ENCODE peak calls at places on chromosomes 12 and 14, in seven cellular contexts. One of them, this sample, is unnamed.

GRCh38 chr14:39988939-39989338 is 556.7 kb upstream of the FBXO33 start:
- DNase-seq in NCI-H345: peak; percentile 69
- DNase-seq in iPS DF 19.7: no peak
- DNase-seq in NCI-H2107: peak; percentile 60
- DNase-seq in GF-D8: no peak
- DNase-seq in stimulated activated CD8-positive, alpha-beta memory T cell treated with anti-CD3 and anti-CD28 coated beads, Interleukin-4, amount 100 ng/mL, for 4 hours: no peak
- DNase-seq in Kasumi-1: peak; percentile 71
- DNase-seq in this sample: no peak

GRCh38 chr12:104733717-104734175 is 224.3 kb downstream of the SLC41A2 start:
- DNase-seq in NCI-H345: no peak
- DNase-seq in iPS DF 19.7: no peak
- DNase-seq in NCI-H2107: no peak
- DNase-seq in GF-D8: no peak
- DNase-seq in stimulated activated CD8-positive, alpha-beta memory T cell treated with anti-CD3 and anti-CD28 coated beads, Interleukin-4, amount 100 ng/mL, for 4 hours: no peak
- DNase-seq in Kasumi-1: no peak
- DNase-seq in this sample: no peak

GRCh38 chr12:108821407-108822397 is 35.7 kb downstream of the SSH1 start:
- DNase-seq in NCI-H345: no peak
- DNase-seq in iPS DF 19.7: no peak
- DNase-seq in NCI-H2107: no peak
- DNase-seq in GF-D8: peak; percentile 30
- DNase-seq in stimulated activated CD8-positive, alpha-beta memory T cell treated with anti-CD3 and anti-CD28 coated beads, Interleukin-4, amount 100 ng/mL, for 4 hours: no peak
- DNase-seq in Kasumi-1: no peak
- DNase-seq in this sample: no peak

GRCh38 chr14:51849095-51849494 is 11.3 kb upstream of the GNG2 start:
- DNase-seq in NCI-H345: no peak
- DNase-seq in iPS DF 19.7: no peak
- DNase-seq in NCI-H2107: no peak
- DNase-seq in GF-D8: no peak
- DNase-seq in stimulated activated CD8-positive, alpha-beta memory T cell treated with anti-CD3 and anti-CD28 coated beads, Interleukin-4, amount 100 ng/mL, for 4 hours: peak; percentile 16
- DNase-seq in Kasumi-1: no peak
- DNase-seq in this sample: no peak

GRCh38 chr14:69049675-69050074 is 70.6 kb upstream of the ACTN1 start:
- DNase-seq in NCI-H345: no peak
- DNase-seq in iPS DF 19.7: no peak
- DNase-seq in NCI-H2107: no peak
- DNase-seq in GF-D8: peak; percentile 60
- DNase-seq in stimulated activated CD8-positive, alpha-beta memory T cell treated with anti-CD3 and anti-CD28 coated beads, Interleukin-4, amount 100 ng/mL, for 4 hours: no peak
- DNase-seq in Kasumi-1: peak; percentile 70
- DNase-seq in this sample: no peak

GRCh38 chr12:53210843-53211242 is 3.8 kb upstream of the ITGB7 start:
- DNase-seq in NCI-H345: no peak
- DNase-seq in iPS DF 19.7: no peak
- DNase-seq in NCI-H2107: no peak
- DNase-seq in GF-D8: no peak
- DNase-seq in stimulated activated CD8-positive, alpha-beta memory T cell treated with anti-CD3 and anti-CD28 coated beads, Interleukin-4, amount 100 ng/mL, for 4 hours: no peak
- DNase-seq in Kasumi-1: no peak
- DNase-seq in this sample: no peak

GRCh38 chr12:93802698-93803097 is 125.5 kb downstream of the CRADD start:
- DNase-seq in NCI-H345: no peak
- DNase-seq in iPS DF 19.7: no peak
- DNase-seq in NCI-H2107: no peak
- DNase-seq in GF-D8: no peak
- DNase-seq in stimulated activated CD8-positive, alpha-beta memory T cell treated with anti-CD3 and anti-CD28 coated beads, Interleukin-4, amount 100 ng/mL, for 4 hours: no peak
- DNase-seq in Kasumi-1: no peak
- DNase-seq in this sample: no peak

GRCh38 chr12:76400136-76400535 is 51.9 kb upstream of the BBS10 start:
- DNase-seq in NCI-H345: no peak
- DNase-seq in iPS DF 19.7: no peak
- DNase-seq in NCI-H2107: no peak
- DNase-seq in GF-D8: no peak
- DNase-seq in stimulated activated CD8-positive, alpha-beta memory T cell treated with anti-CD3 and anti-CD28 coated beads, Interleukin-4, amount 100 ng/mL, for 4 hours: no peak
- DNase-seq in Kasumi-1: no peak
- DNase-seq in this sample: no peak

GRCh38 chr12:56128669-56129209 is 672 bp downstream of the ESYT1 start:
- DNase-seq in NCI-H345: no peak
- DNase-seq in iPS DF 19.7: no peak
- DNase-seq in NCI-H2107: no peak
- DNase-seq in GF-D8: no peak
- DNase-seq in stimulated activated CD8-positive, alpha-beta memory T cell treated with anti-CD3 and anti-CD28 coated beads, Interleukin-4, amount 100 ng/mL, for 4 hours: no peak
- DNase-seq in Kasumi-1: peak; percentile 40
- DNase-seq in this sample: no peak

GRCh38 chr14:37594916-37595808 is at the start of the genes FOXA1 and TTC6:
- DNase-seq in NCI-H345: peak; percentile 96
- DNase-seq in iPS DF 19.7: no peak
- DNase-seq in NCI-H2107: peak; percentile 81
- DNase-seq in GF-D8: no peak
- DNase-seq in stimulated activated CD8-positive, alpha-beta memory T cell treated with anti-CD3 and anti-CD28 coated beads, Interleukin-4, amount 100 ng/mL, for 4 hours: no peak
- DNase-seq in Kasumi-1: peak; percentile 7
- DNase-seq in this sample: no peak

GRCh38 chr14:95935228-95935822 is 58.7 kb downstream of the TUNAR start:
- DNase-seq in NCI-H345: no peak
- DNase-seq in iPS DF 19.7: no peak
- DNase-seq in NCI-H2107: no peak
- DNase-seq in GF-D8: no peak
- DNase-seq in stimulated activated CD8-positive, alpha-beta memory T cell treated with anti-CD3 and anti-CD28 coated beads, Interleukin-4, amount 100 ng/mL, for 4 hours: no peak
- DNase-seq in Kasumi-1: peak; percentile 2
- DNase-seq in this sample: no peak

GRCh38 chr12:49511410-49511809 is 27.4 kb upstream of the KCNH3 start:
- DNase-seq in NCI-H345: no peak
- DNase-seq in iPS DF 19.7: no peak
- DNase-seq in NCI-H2107: no peak
- DNase-seq in GF-D8: no peak
- DNase-seq in stimulated activated CD8-positive, alpha-beta memory T cell treated with anti-CD3 and anti-CD28 coated beads, Interleukin-4, amount 100 ng/mL, for 4 hours: no peak
- DNase-seq in Kasumi-1: no peak
- DNase-seq in this sample: no peak

GRCh38 chr12:57173089-57173488 is 25.7 kb upstream of the LRP1-AS start:
- DNase-seq in NCI-H345: no peak
- DNase-seq in iPS DF 19.7: peak; percentile 7
- DNase-seq in NCI-H2107: no peak
- DNase-seq in GF-D8: no peak
- DNase-seq in stimulated activated CD8-positive, alpha-beta memory T cell treated with anti-CD3 and anti-CD28 coated beads, Interleukin-4, amount 100 ng/mL, for 4 hours: no peak
- DNase-seq in Kasumi-1: peak; percentile 18
- DNase-seq in this sample: no peak

GRCh38 chr14:52043690-52044089 is 25.2 kb downstream of the NID2 start:
- DNase-seq in NCI-H345: peak; percentile 41
- DNase-seq in iPS DF 19.7: no peak
- DNase-seq in NCI-H2107: no peak
- DNase-seq in GF-D8: no peak
- DNase-seq in stimulated activated CD8-positive, alpha-beta memory T cell treated with anti-CD3 and anti-CD28 coated beads, Interleukin-4, amount 100 ng/mL, for 4 hours: no peak
- DNase-seq in Kasumi-1: peak; percentile 13
- DNase-seq in this sample: no peak

GRCh38 chr14:101191882-101192660 is 288.5 kb upstream of the RTL1 start:
- DNase-seq in NCI-H345: no peak
- DNase-seq in iPS DF 19.7: no peak
- DNase-seq in NCI-H2107: no peak
- DNase-seq in GF-D8: no peak
- DNase-seq in stimulated activated CD8-positive, alpha-beta memory T cell treated with anti-CD3 and anti-CD28 coated beads, Interleukin-4, amount 100 ng/mL, for 4 hours: no peak
- DNase-seq in Kasumi-1: no peak
- DNase-seq in this sample: no peak

GRCh38 chr12:25689996-25690501 is 137.0 kb upstream of the LMNTD1 start:
- DNase-seq in NCI-H345: no peak
- DNase-seq in iPS DF 19.7: no peak
- DNase-seq in NCI-H2107: no peak
- DNase-seq in GF-D8: no peak
- DNase-seq in stimulated activated CD8-positive, alpha-beta memory T cell treated with anti-CD3 and anti-CD28 coated beads, Interleukin-4, amount 100 ng/mL, for 4 hours: no peak
- DNase-seq in Kasumi-1: no peak
- DNase-seq in this sample: no peak

GRCh38 chr14:81453166-81453766 is 53.1 kb upstream of the STON2 start:
- DNase-seq in NCI-H345: peak; percentile 73
- DNase-seq in iPS DF 19.7: no peak
- DNase-seq in NCI-H2107: peak; percentile 41
- DNase-seq in GF-D8: no peak
- DNase-seq in stimulated activated CD8-positive, alpha-beta memory T cell treated with anti-CD3 and anti-CD28 coated beads, Interleukin-4, amount 100 ng/mL, for 4 hours: no peak
- DNase-seq in Kasumi-1: peak; percentile 50
- DNase-seq in this sample: peak; percentile 12

GRCh38 chr12:92312463-92312970 is 166.9 kb upstream of the BTG1 start:
- DNase-seq in NCI-H345: no peak
- DNase-seq in iPS DF 19.7: no peak
- DNase-seq in NCI-H2107: no peak
- DNase-seq in GF-D8: no peak
- DNase-seq in stimulated activated CD8-positive, alpha-beta memory T cell treated with anti-CD3 and anti-CD28 coated beads, Interleukin-4, amount 100 ng/mL, for 4 hours: no peak
- DNase-seq in Kasumi-1: no peak
- DNase-seq in this sample: no peak

GRCh38 chr14:35155962-35156361 is 33.6 kb downstream of the PRORP start:
- DNase-seq in NCI-H345: no peak
- DNase-seq in iPS DF 19.7: no peak
- DNase-seq in NCI-H2107: peak; percentile 50
- DNase-seq in GF-D8: peak; percentile 60
- DNase-seq in stimulated activated CD8-positive, alpha-beta memory T cell treated with anti-CD3 and anti-CD28 coated beads, Interleukin-4, amount 100 ng/mL, for 4 hours: no peak
- DNase-seq in Kasumi-1: no peak
- DNase-seq in this sample: no peak

GRCh38 chr12:3313655-3314305 is 177.2 kb upstream of the PRMT8 start:
- DNase-seq in NCI-H345: peak; percentile 55
- DNase-seq in iPS DF 19.7: no peak
- DNase-seq in NCI-H2107: no peak
- DNase-seq in GF-D8: no peak
- DNase-seq in stimulated activated CD8-positive, alpha-beta memory T cell treated with anti-CD3 and anti-CD28 coated beads, Interleukin-4, amount 100 ng/mL, for 4 hours: no peak
- DNase-seq in Kasumi-1: peak; percentile 15
- DNase-seq in this sample: no peak

GRCh38 chr12:108846320-108846719 is 11.1 kb downstream of the SSH1 start:
- DNase-seq in NCI-H345: no peak
- DNase-seq in iPS DF 19.7: no peak
- DNase-seq in NCI-H2107: no peak
- DNase-seq in GF-D8: peak; percentile 28
- DNase-seq in stimulated activated CD8-positive, alpha-beta memory T cell treated with anti-CD3 and anti-CD28 coated beads, Interleukin-4, amount 100 ng/mL, for 4 hours: no peak
- DNase-seq in Kasumi-1: no peak
- DNase-seq in this sample: no peak

GRCh38 chr14:100679707-100680438 is 46.8 kb upstream of the DLK1 start:
- DNase-seq in NCI-H345: no peak
- DNase-seq in iPS DF 19.7: no peak
- DNase-seq in NCI-H2107: no peak
- DNase-seq in GF-D8: no peak
- DNase-seq in stimulated activated CD8-positive, alpha-beta memory T cell treated with anti-CD3 and anti-CD28 coated beads, Interleukin-4, amount 100 ng/mL, for 4 hours: no peak
- DNase-seq in Kasumi-1: no peak
- DNase-seq in this sample: no peak

GRCh38 chr12:14836336-14837210 is 6.8 kb downstream of the ART4 start:
- DNase-seq in NCI-H345: no peak
- DNase-seq in iPS DF 19.7: no peak
- DNase-seq in NCI-H2107: no peak
- DNase-seq in GF-D8: no peak
- DNase-seq in stimulated activated CD8-positive, alpha-beta memory T cell treated with anti-CD3 and anti-CD28 coated beads, Interleukin-4, amount 100 ng/mL, for 4 hours: no peak
- DNase-seq in Kasumi-1: no peak
- DNase-seq in this sample: no peak

GRCh38 chr12:7695159-7695930 is at the start of gene GDF3:
- DNase-seq in NCI-H345: no peak
- DNase-seq in iPS DF 19.7: no peak
- DNase-seq in NCI-H2107: no peak
- DNase-seq in GF-D8: no peak
- DNase-seq in stimulated activated CD8-positive, alpha-beta memory T cell treated with anti-CD3 and anti-CD28 coated beads, Interleukin-4, amount 100 ng/mL, for 4 hours: no peak
- DNase-seq in Kasumi-1: no peak
- DNase-seq in this sample: no peak

GRCh38 chr14:59262717-59263469 is 74.4 kb downstream of the DAAM1 start:
- DNase-seq in NCI-H345: no peak
- DNase-seq in iPS DF 19.7: no peak
- DNase-seq in NCI-H2107: no peak
- DNase-seq in GF-D8: no peak
- DNase-seq in stimulated activated CD8-positive, alpha-beta memory T cell treated with anti-CD3 and anti-CD28 coated beads, Interleukin-4, amount 100 ng/mL, for 4 hours: no peak
- DNase-seq in Kasumi-1: no peak
- DNase-seq in this sample: no peak

GRCh38 chr12:64968989-64969819 is 144.8 kb downstream of the TBC1D30 start:
- DNase-seq in NCI-H345: no peak
- DNase-seq in iPS DF 19.7: no peak
- DNase-seq in NCI-H2107: no peak
- DNase-seq in GF-D8: no peak
- DNase-seq in stimulated activated CD8-positive, alpha-beta memory T cell treated with anti-CD3 and anti-CD28 coated beads, Interleukin-4, amount 100 ng/mL, for 4 hours: no peak
- DNase-seq in Kasumi-1: peak; percentile 40
- DNase-seq in this sample: no peak

GRCh38 chr12:16553457-16553856 is 52.5 kb downstream of the LMO3 start:
- DNase-seq in NCI-H345: no peak
- DNase-seq in iPS DF 19.7: no peak
- DNase-seq in NCI-H2107: no peak
- DNase-seq in GF-D8: no peak
- DNase-seq in stimulated activated CD8-positive, alpha-beta memory T cell treated with anti-CD3 and anti-CD28 coated beads, Interleukin-4, amount 100 ng/mL, for 4 hours: no peak
- DNase-seq in Kasumi-1: no peak
- DNase-seq in this sample: no peak

GRCh38 chr12:102220736-102221135 is 23.1 kb upstream of the PMCH start:
- DNase-seq in NCI-H345: no peak
- DNase-seq in iPS DF 19.7: no peak
- DNase-seq in NCI-H2107: no peak
- DNase-seq in GF-D8: no peak
- DNase-seq in stimulated activated CD8-positive, alpha-beta memory T cell treated with anti-CD3 and anti-CD28 coated beads, Interleukin-4, amount 100 ng/mL, for 4 hours: no peak
- DNase-seq in Kasumi-1: no peak
- DNase-seq in this sample: no peak

GRCh38 chr12:124904306-124905098 is 9.9 kb downstream of the UBC start:
- DNase-seq in NCI-H345: no peak
- DNase-seq in iPS DF 19.7: no peak
- DNase-seq in NCI-H2107: no peak
- DNase-seq in GF-D8: no peak
- DNase-seq in stimulated activated CD8-positive, alpha-beta memory T cell treated with anti-CD3 and anti-CD28 coated beads, Interleukin-4, amount 100 ng/mL, for 4 hours: no peak
- DNase-seq in Kasumi-1: no peak
- DNase-seq in this sample: no peak

GRCh38 chr12:39752482-39753147 is 133.0 kb upstream of the ABCD2 start:
- DNase-seq in NCI-H345: no peak
- DNase-seq in iPS DF 19.7: peak; percentile 77
- DNase-seq in NCI-H2107: no peak
- DNase-seq in GF-D8: no peak
- DNase-seq in stimulated activated CD8-positive, alpha-beta memory T cell treated with anti-CD3 and anti-CD28 coated beads, Interleukin-4, amount 100 ng/mL, for 4 hours: no peak
- DNase-seq in Kasumi-1: no peak
- DNase-seq in this sample: no peak

GRCh38 chr14:101001311-101002069 is 98.0 kb upstream of the RTL1 start:
- DNase-seq in NCI-H345: no peak
- DNase-seq in iPS DF 19.7: no peak
- DNase-seq in NCI-H2107: no peak
- DNase-seq in GF-D8: no peak
- DNase-seq in stimulated activated CD8-positive, alpha-beta memory T cell treated with anti-CD3 and anti-CD28 coated beads, Interleukin-4, amount 100 ng/mL, for 4 hours: no peak
- DNase-seq in Kasumi-1: no peak
- DNase-seq in this sample: no peak

GRCh38 chr12:114420553-114420952 is 14.6 kb upstream of the TBX5 start:
- DNase-seq in NCI-H345: no peak
- DNase-seq in iPS DF 19.7: no peak
- DNase-seq in NCI-H2107: no peak
- DNase-seq in GF-D8: no peak
- DNase-seq in stimulated activated CD8-positive, alpha-beta memory T cell treated with anti-CD3 and anti-CD28 coated beads, Interleukin-4, amount 100 ng/mL, for 4 hours: no peak
- DNase-seq in Kasumi-1: no peak
- DNase-seq in this sample: no peak

GRCh38 chr12:64042901-64043300 is 179.2 kb downstream of the KICS2 start:
- DNase-seq in NCI-H345: no peak
- DNase-seq in iPS DF 19.7: no peak
- DNase-seq in NCI-H2107: no peak
- DNase-seq in GF-D8: no peak
- DNase-seq in stimulated activated CD8-positive, alpha-beta memory T cell treated with anti-CD3 and anti-CD28 coated beads, Interleukin-4, amount 100 ng/mL, for 4 hours: no peak
- DNase-seq in Kasumi-1: no peak
- DNase-seq in this sample: no peak

GRCh38 chr12:110001596-110001995 is 2.4 kb downstream of the ANKRD13A start:
- DNase-seq in NCI-H345: no peak
- DNase-seq in iPS DF 19.7: no peak
- DNase-seq in NCI-H2107: no peak
- DNase-seq in GF-D8: no peak
- DNase-seq in stimulated activated CD8-positive, alpha-beta memory T cell treated with anti-CD3 and anti-CD28 coated beads, Interleukin-4, amount 100 ng/mL, for 4 hours: no peak
- DNase-seq in Kasumi-1: no peak
- DNase-seq in this sample: no peak

GRCh38 chr14:28707814-28708213 is 58.8 kb upstream of the FOXG1 start:
- DNase-seq in NCI-H345: no peak
- DNase-seq in iPS DF 19.7: no peak
- DNase-seq in NCI-H2107: no peak
- DNase-seq in GF-D8: no peak
- DNase-seq in stimulated activated CD8-positive, alpha-beta memory T cell treated with anti-CD3 and anti-CD28 coated beads, Interleukin-4, amount 100 ng/mL, for 4 hours: no peak
- DNase-seq in Kasumi-1: no peak
- DNase-seq in this sample: no peak

GRCh38 chr14:103104654-103105511 is 10.4 kb downstream of the EXOC3L4 start:
- DNase-seq in NCI-H345: peak; percentile 81
- DNase-seq in iPS DF 19.7: no peak
- DNase-seq in NCI-H2107: peak; percentile 87
- DNase-seq in GF-D8: no peak
- DNase-seq in stimulated activated CD8-positive, alpha-beta memory T cell treated with anti-CD3 and anti-CD28 coated beads, Interleukin-4, amount 100 ng/mL, for 4 hours: peak; percentile 32
- DNase-seq in Kasumi-1: peak; percentile 32
- DNase-seq in this sample: peak; percentile 65

GRCh38 chr14:99621948-99622347 is 17.9 kb upstream of the CCDC85C start:
- DNase-seq in NCI-H345: no peak
- DNase-seq in iPS DF 19.7: no peak
- DNase-seq in NCI-H2107: no peak
- DNase-seq in GF-D8: no peak
- DNase-seq in stimulated activated CD8-positive, alpha-beta memory T cell treated with anti-CD3 and anti-CD28 coated beads, Interleukin-4, amount 100 ng/mL, for 4 hours: no peak
- DNase-seq in Kasumi-1: no peak
- DNase-seq in this sample: no peak

GRCh38 chr12:20367731-20368652 is at the start of gene PDE3A:
- DNase-seq in NCI-H345: peak; percentile 52
- DNase-seq in iPS DF 19.7: no peak
- DNase-seq in NCI-H2107: no peak
- DNase-seq in GF-D8: no peak
- DNase-seq in stimulated activated CD8-positive, alpha-beta memory T cell treated with anti-CD3 and anti-CD28 coated beads, Interleukin-4, amount 100 ng/mL, for 4 hours: no peak
- DNase-seq in Kasumi-1: peak; percentile 79
- DNase-seq in this sample: no peak

This sample was measured in activated T-helper 1 cell treated with anti-CD3 and anti-CD28 coated beads, Interleukin-2, amount 50 U/mL, for 16 hours.